ENCODE peak calls at places on chromosomes 1 and 21, in four cellular contexts. D, A, C and J are unnamed samples.

GRCh38 chr1:64004451-64004850 is 199.0 kb upstream of the UBE2U start:
- DNase-seq in D (no peak), A (no peak), C (peak; percentile 24), J (no peak)

GRCh38 chr21:27703806-27704205 is 736.9 kb upstream of the ADAMTS5 start:
- DNase-seq in D (no peak), A (no peak), C (no peak), J (no peak)

GRCh38 chr21:44800103-44800502 is 1.5 kb downstream of the UBE2G2 start:
- DNase-seq in D (peak; percentile 43), A (no peak), C (peak; percentile 42), J (peak; percentile 31)

GRCh38 chr1:67213164-67213563 is 46.9 kb downstream of the IL23R start:
- DNase-seq in D (peak; percentile 20), A (peak; percentile 63), C (no peak), J (peak; percentile 31)

GRCh38 chr1:92577251-92577895 is 90.6 kb upstream of the GFI1 start:
- DNase-seq in D (no peak), A (no peak), C (peak; percentile 40), J (no peak)

GRCh38 chr21:38311765-38312164 is 55.0 kb downstream of the KCNJ15 start:
- DNase-seq in D (no peak), A (no peak), C (no peak), J (no peak)

GRCh38 chr21:31354122-31354521 is 10.1 kb upstream of the TIAM1 start:
- DNase-seq in D (no peak), A (no peak), C (no peak), J (no peak)

GRCh38 chr1:236108027-236108648 is 34.2 kb upstream of the GPR137B start:
- DNase-seq in D (no peak), A (no peak), C (no peak), J (no peak)

GRCh38 chr1:219347843-219348475 is 174.3 kb downstream of the LYPLAL1 start:
- DNase-seq in D (no peak), A (no peak), C (no peak), J (no peak)

GRCh38 chr1:72283204-72284083 is 1.1 kb upstream of the NEGR1 start:
- DNase-seq in D (peak; percentile 24), A (no peak), C (peak; percentile 86), J (peak; percentile 43)

GRCh38 chr1:32111789-32112188 is 3.9 kb downstream of the KPNA6 start:
- DNase-seq in D (no peak), A (no peak), C (peak; percentile 15), J (no peak)

GRCh38 chr1:203080456-203080855 is 5.4 kb downstream of the MYOG start:
- DNase-seq in D (no peak), A (no peak), C (no peak), J (no peak)

GRCh38 chr1:167663002-167663772 is 33.2 kb downstream of the RCSD1 start:
- DNase-seq in D (peak; percentile 49), A (no peak), C (peak; percentile 6), J (no peak)

GRCh38 chr1:22169816-22170215 is 26.9 kb upstream of the WNT4 start:
- DNase-seq in D (no peak), A (no peak), C (no peak), J (no peak)

GRCh38 chr1:17347769-17348592 is 24.0 kb upstream of the PADI6 start:
- DNase-seq in D (peak; percentile 47), A (no peak), C (peak; percentile 34), J (peak; percentile 28)

GRCh38 chr21:45590726-45591618 is 48.7 kb upstream of the SLC19A1 start:
- DNase-seq in D (no peak), A (no peak), C (no peak), J (peak; percentile 17)

GRCh38 chr1:205183676-205184335 is 27.7 kb downstream of the DSTYK start:
- DNase-seq in D (no peak), A (no peak), C (peak; percentile 77), J (no peak)

GRCh38 chr1:58116284-58116683 is 430.2 kb downstream of the OMA1 start:
- DNase-seq in D (no peak), A (no peak), C (no peak), J (no peak)

GRCh38 chr1:228377664-228378452 is 28.8 kb downstream of the TRIM11 start:
- DNase-seq in D (no peak), A (no peak), C (no peak), J (no peak)

GRCh38 chr1:154749078-154749760 is 120.9 kb downstream of the KCNN3 start:
- DNase-seq in D (peak; percentile 67), A (peak; percentile 71), C (peak; percentile 36), J (peak; percentile 53)

GRCh38 chr1:227945891-227946623 is 1.7 kb downstream of the WNT9A start:
- DNase-seq in D (peak; percentile 63), A (peak; percentile 53), C (peak; percentile 70), J (no peak)

GRCh38 chr1:36156329-36157114 is 562 bp downstream of the MAP7D1 start:
- DNase-seq in D (peak; percentile 47), A (peak; percentile 65), C (peak; percentile 56), J (no peak)

GRCh38 chr1:28592314-28593071 is 428 bp downstream of the RAB42 start:
- DNase-seq in D (no peak), A (no peak), C (no peak), J (no peak)

GRCh38 chr1:201761871-201762270 is 67.1 kb upstream of the IPO9 start:
- DNase-seq in D (no peak), A (no peak), C (no peak), J (no peak)

GRCh38 chr1:198212675-198213074 is 55.9 kb downstream of the NEK7 start:
- DNase-seq in D (peak; percentile 6), A (no peak), C (peak; percentile 93), J (no peak)

GRCh38 chr1:51624851-51625250 is 8.0 kb downstream of the OSBPL9 start:
- DNase-seq in D (no peak), A (no peak), C (no peak), J (no peak)

GRCh38 chr1:31663622-31664452 is 19.2 kb upstream of the PEF1 start:
- DNase-seq in D (peak; percentile 30), A (peak; percentile 64), C (peak; percentile 24), J (peak; percentile 46)

GRCh38 chr1:214558002-214558770 is 6.8 kb upstream of the PTPN14 start:
- DNase-seq in D (peak; percentile 52), A (no peak), C (peak; percentile 83), J (no peak)

GRCh38 chr1:66326867-66327266 is 207.1 kb upstream of the SGIP1 start:
- DNase-seq in D (no peak), A (no peak), C (no peak), J (no peak)

GRCh38 chr1:59026472-59026948 is 242.7 kb upstream of the JUN start:
- DNase-seq in D (no peak), A (no peak), C (peak; percentile 66), J (no peak)

GRCh38 chr1:26690157-26690556 is 5.7 kb upstream of the ARID1A start:
- DNase-seq in D (no peak), A (no peak), C (no peak), J (no peak)

GRCh38 chr1:174768949-174769348 is 230.8 kb upstream of the CACYBP start:
- DNase-seq in D (no peak), A (peak; percentile 54), C (no peak), J (no peak)

GRCh38 chr1:24003331-24003972 is 23.3 kb upstream of the SRSF10 start:
- DNase-seq in D (peak; percentile 35), A (peak; percentile 51), C (peak; percentile 86), J (no peak)

GRCh38 chr1:155650231-155650757 is 38.3 kb downstream of the YY1AP1 start:
- DNase-seq in D (no peak), A (no peak), C (no peak), J (peak; percentile 98)

GRCh38 chr1:53458634-53459033 is 565 bp upstream of the DMRTB1 start:
- DNase-seq in D (no peak), A (no peak), C (no peak), J (no peak)

GRCh38 chr1:47437518-47438320 is at the start of gene FOXD2:
- DNase-seq in D (peak; percentile 84), A (peak; percentile 94), C (peak; percentile 68), J (peak; percentile 72)

GRCh38 chr21:44589586-44590305 is 2.6 kb downstream of the KRTAP10-6 start:
- DNase-seq in D (no peak), A (no peak), C (no peak), J (no peak)